ENCODE peak calls at places on chromosomes 12 and 14, in nine cellular contexts. A is tibial artery, I is PC-9, U is ovary, J is MM.1S, H is AG09309, R is endodermal cell, N is uterus, M is fibroblast of pulmonary artery. L is an unnamed sample.
A peak's percentile ranks its signal among the peaks of the same experiment; 100 is the strongest.

GRCh38 chr14:88323520-88324199 is 591 bp upstream of the KCNK10 start:
- DNase-seq in U (no peak), H (no peak), R (peak; percentile 87), A (no peak), N (no peak), M (peak; percentile 13), J (no peak), I (no peak), L (no peak)

GRCh38 chr14:94292872-94293577 is at the start of gene SERPINA10:
- DNase-seq in N (no peak), R (no peak), U (no peak), I (no peak), M (no peak), J (no peak), A (no peak), H (no peak), L (no peak)

GRCh38 chr12:94207467-94208432 is 59.4 kb downstream of the PLXNC1 start:
- DNase-seq in M (peak; percentile 61), R (peak; percentile 35), U (no peak), J (peak; percentile 90), N (no peak), I (no peak), A (no peak), H (no peak), L (no peak)

GRCh38 chr14:33287204-33287603 is 348.5 kb downstream of the NPAS3 start:
- DNase-seq in M (no peak), H (no peak), A (no peak), R (no peak), N (no peak), U (no peak), J (no peak), I (no peak), L (no peak)

GRCh38 chr14:99262977-99263448 is 9.0 kb downstream of the BCL11B start:
- DNase-seq in U (no peak), J (no peak), R (peak; percentile 87), N (no peak), A (peak; percentile 41), I (no peak), M (no peak), H (no peak), L (no peak)

GRCh38 chr12:15982921-15983320 is 71.8 kb downstream of the DERA start:
- DNase-seq in R (no peak), I (no peak), U (no peak), M (no peak), N (no peak), H (no peak), J (no peak), A (no peak), L (no peak)

GRCh38 chr14:72711936-72712335 is 182.0 kb downstream of the DPF3 start:
- DNase-seq in N (no peak), H (no peak), U (no peak), R (no peak), I (no peak), J (no peak), M (no peak), A (peak; percentile 38), L (no peak)

GRCh38 chr12:113277511-113277910 is 56.2 kb downstream of the TPCN1 start:
- DNase-seq in N (no peak), M (no peak), A (no peak), U (no peak), I (no peak), R (no peak), H (no peak), J (no peak), L (no peak)

GRCh38 chr14:22427771-22428228 is 161.2 kb downstream of the DAD1 start:
- DNase-seq in U (peak; percentile 35), A (no peak), N (peak; percentile 52), H (peak; percentile 21), J (no peak), R (peak; percentile 39), I (peak; percentile 12), M (peak; percentile 93), L (no peak)

GRCh38 chr12:117333331-117334000 is 28.0 kb downstream of the NOS1 start:
- DNase-seq in H (no peak), N (no peak), A (no peak), J (no peak), I (no peak), R (no peak), U (no peak), M (no peak), L (no peak)

GRCh38 chr12:117330441-117331113 is 30.8 kb downstream of the NOS1 start:
- DNase-seq in R (peak; percentile 65), N (no peak), J (no peak), U (no peak), M (no peak), A (no peak), I (no peak), H (no peak), L (no peak)

GRCh38 chr12:117329756-117330155 is 31.7 kb downstream of the NOS1 start:
- DNase-seq in N (no peak), A (no peak), H (no peak), R (no peak), J (no peak), M (no peak), I (no peak), U (no peak), L (no peak)

GRCh38 chr12:117334098-117334497 is 27.3 kb downstream of the NOS1 start:
- DNase-seq in N (no peak), R (no peak), U (no peak), I (no peak), M (no peak), J (no peak), A (no peak), H (no peak), L (no peak)

DNA sequence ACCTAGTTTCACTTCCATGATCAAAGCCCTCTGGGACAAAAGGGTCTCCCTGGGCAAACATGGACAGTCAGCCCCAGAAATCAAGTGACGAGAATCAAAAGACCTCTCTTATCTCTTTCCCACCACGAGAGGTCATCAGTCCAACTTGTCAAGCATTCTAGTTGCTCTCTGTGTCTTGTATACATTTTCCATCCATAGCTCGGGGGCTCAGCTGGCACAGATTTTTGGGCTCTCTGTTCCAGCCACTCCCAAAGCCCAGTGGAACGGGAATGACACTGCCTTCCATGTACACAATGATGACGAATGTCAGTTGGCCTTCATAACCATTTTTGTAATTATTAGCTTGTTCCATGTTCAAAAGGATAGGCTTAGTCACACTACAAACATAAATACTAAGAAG is 29.7 kb downstream of the NOS1 start:
- DNase-seq in N (no peak), J (no peak), I (no peak), H (no peak), U (no peak), R (no peak), A (no peak), M (no peak), L (no peak)
- TF ChIP-seq CTCF in N (no peak), J (no peak), I (no peak), H (no peak), U (no peak), R (no peak), A (no peak), M (no peak), L (no peak)

GRCh38 chr14:78016532-78016931 is 153.6 kb upstream of the NRXN3 start:
- DNase-seq in R (no peak), A (no peak), U (no peak), I (no peak), N (no peak), J (no peak), H (no peak), M (no peak), L (no peak)

GRCh38 chr14:78018283-78018682 is 151.9 kb upstream of the NRXN3 start:
- DNase-seq in M (no peak), J (no peak), R (no peak), I (no peak), A (no peak), N (no peak), H (no peak), U (no peak), L (no peak)

GRCh38 chr14:78023112-78023511 is 147.1 kb upstream of the NRXN3 start:
- DNase-seq in H (no peak), J (no peak), M (no peak), N (no peak), I (no peak), R (no peak), U (no peak), A (no peak), L (no peak)

GRCh38 chr14:78022059-78022458 is 148.1 kb upstream of the NRXN3 start:
- DNase-seq in N (no peak), H (no peak), A (no peak), U (no peak), R (peak; percentile 95), J (peak; percentile 63), I (peak; percentile 73), M (peak; percentile 20), L (no peak)
- H3K4me3 ChIP-seq in N (no peak overlapping the region), H (no peak overlapping the region), A (no peak overlapping the region), U (no peak overlapping the region), R (no peak overlapping the region), J (no peak overlapping the region), I (no peak overlapping the region), M (no peak overlapping the region), L (no peak overlapping the region)

DNA sequence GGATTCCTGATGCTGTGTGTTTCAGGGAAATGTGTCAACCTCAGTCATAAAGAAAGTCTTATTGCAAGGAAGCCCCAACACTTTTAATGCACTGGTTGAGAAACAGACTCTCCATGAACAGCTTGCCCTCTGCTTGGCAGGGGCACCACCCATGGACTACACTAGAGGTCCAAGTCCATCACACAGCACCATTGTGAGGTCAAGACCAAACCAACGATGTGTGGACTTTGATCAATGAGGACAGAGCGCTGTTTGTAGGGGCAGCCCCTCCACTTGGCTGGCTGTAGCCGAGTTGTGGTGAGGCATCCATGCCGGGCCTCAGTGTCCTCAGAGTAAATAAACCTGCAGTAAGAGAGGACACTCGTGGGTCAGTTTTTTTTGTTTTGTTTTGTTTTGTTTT is 29.8 kb downstream of the ZFYVE21 start:
- DNase-seq in R (peak; percentile 26), H (no peak), I (no peak), A (no peak), U (no peak), N (no peak), M (no peak), J (no peak), L (no peak)
- TF ChIP-seq CTCF in R (no peak), H (no peak), I (no peak), A (no peak), U (no peak), N (no peak), M (no peak), J (no peak), L (no peak)

GRCh38 chr14:103710771-103711392 is 4.4 kb downstream of the XRCC3 start:
- DNase-seq in A (no peak), J (no peak), H (no peak), R (no peak), I (no peak), M (no peak), U (no peak), N (no peak), L (no peak)
- H3K4me3 ChIP-seq in A (no peak overlapping the region), J (no peak overlapping the region), H (no peak overlapping the region), R (no peak overlapping the region), I (no peak overlapping the region), M (no peak overlapping the region), U (no peak overlapping the region), N (no peak overlapping the region), L (no peak overlapping the region)

DNA sequence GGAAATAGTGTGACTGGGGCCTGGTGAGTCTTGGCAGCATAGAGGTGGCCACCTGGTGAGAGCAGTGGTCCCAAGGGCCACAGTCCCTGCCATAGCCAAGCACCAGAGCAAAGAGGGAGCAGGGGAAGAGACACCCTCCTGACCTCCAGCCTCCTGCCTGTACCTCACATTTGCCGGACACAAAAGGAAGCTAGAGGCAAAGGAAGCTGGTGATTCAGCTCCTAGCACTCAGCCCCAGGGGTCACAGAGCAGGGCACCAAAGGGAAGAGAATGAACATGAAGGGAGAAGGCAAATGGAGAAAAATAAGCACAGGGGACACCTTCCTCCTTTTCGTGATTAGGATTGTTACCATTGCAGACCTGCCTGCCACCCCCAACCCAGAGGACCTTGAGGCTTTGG is 216.8 kb downstream of the ZFP36L1 start:
- DNase-seq in A (peak; percentile 35), R (no peak), J (no peak), M (no peak), U (no peak), N (no peak), H (no peak), I (no peak), L (no peak)
- TF ChIP-seq CTCF in A (no peak), R (no peak), J (no peak), M (no peak), U (no peak), N (no peak), H (no peak), I (no peak), L (no peak)